ENCODE peak calls at places on chromosomes 12 and 14, in five cellular contexts. E, I, X, V and R are unnamed samples.
A peak's percentile ranks its signal among the peaks of the same experiment; 100 is the strongest.

GRCh38 chr14:70822706-70823185 is 13.4 kb upstream of the MAP3K9 start:
- DNase-seq in X (no peak), I (peak; percentile 2), E (peak; percentile 76), V (peak; percentile 45), R (no peak)

GRCh38 chr14:28780843-28781503 is 14.4 kb downstream of the FOXG1 start:
- DNase-seq in X (no peak), I (no peak), V (no peak), E (no peak), R (no peak)

GRCh38 chr12:720231-720941 is 32.0 kb upstream of the WNK1 start:
- DNase-seq in X (no peak), V (no peak), E (no peak), I (no peak), R (no peak)

GRCh38 chr14:95143813-95144620 is 13.3 kb downstream of the DICER1 start:
- DNase-seq in E (no peak), X (no peak), I (peak; percentile 29), V (no peak), R (no peak)

GRCh38 chr12:90085491-90086274 is 377.0 kb upstream of the ATP2B1 start:
- DNase-seq in X (no peak), I (peak; percentile 82), E (no peak), V (no peak), R (no peak)

GRCh38 chr12:106106892-106107291 is 31.9 kb downstream of the NUAK1 start:
- DNase-seq in X (no peak), V (no peak), E (no peak), I (peak; percentile 58), R (no peak)

GRCh38 chr12:27826076-27826475 is 46.0 kb upstream of the MANSC4 start:
- DNase-seq in I (peak; percentile 47), X (no peak), E (no peak), V (no peak), R (no peak)

GRCh38 chr12:67999244-67999643 is 10.0 kb downstream of the IFNG-AS1 start:
- DNase-seq in E (no peak), V (no peak), I (no peak), X (no peak), R (no peak)

GRCh38 chr14:30243805-30244204 is 315.2 kb upstream of the G2E3 start:
- DNase-seq in V (no peak), I (peak; percentile 85), X (no peak), E (no peak), R (no peak)

GRCh38 chr14:103434868-103435442 is 49.7 kb downstream of the MARK3 start:
- DNase-seq in V (no peak), X (no peak), I (no peak), E (no peak), R (no peak)

GRCh38 chr14:21852061-21852664 is 178.5 kb upstream of the OR4E1 start:
- DNase-seq in E (peak; percentile 54), X (peak; percentile 68), V (no peak), I (peak; percentile 20), R (peak; percentile 39)

GRCh38 chr12:64187794-64188193 is 34.3 kb downstream of the KICS2 start:
- DNase-seq in E (no peak), I (no peak), X (no peak), V (no peak), R (no peak)

GRCh38 chr14:71103662-71104484 is 196.6 kb downstream of the PCNX1 start:
- DNase-seq in V (no peak), E (no peak), X (no peak), I (peak; percentile 80), R (no peak)

GRCh38 chr12:127108360-127109215 is 1158.4 kb upstream of the TMEM132C start:
- DNase-seq in V (peak; percentile 21), E (peak; percentile 29), I (peak; percentile 42), X (peak; percentile 41), R (peak; percentile 42)

GRCh38 chr12:13004368-13004767 is 4.3 kb upstream of the HEBP1 start:
- DNase-seq in V (no peak), I (peak; percentile 36), X (no peak), E (no peak), R (no peak)

GRCh38 chr12:42484996-42485395 is 104.5 kb downstream of the PRICKLE1 start:
- DNase-seq in X (no peak), E (no peak), V (no peak), I (peak; percentile 33), R (no peak)

GRCh38 chr14:93970967-93971634 is 5.3 kb downstream of the ASB2 start:
- DNase-seq in X (peak; percentile 68), I (peak; percentile 18), V (no peak), E (no peak), R (no peak)

GRCh38 chr14:55454264-55455151 is 14.1 kb upstream of the TBPL2 start:
- DNase-seq in X (no peak), V (peak; percentile 66), I (peak; percentile 86), E (no peak), R (peak; percentile 79)

GRCh38 chr12:130775953-130776856 is 60.1 kb upstream of the RIMBP2 start:
- DNase-seq in X (peak; percentile 57), V (peak; percentile 49), E (no peak), I (peak; percentile 88), R (peak; percentile 79)

GRCh38 chr14:102739190-102739469 is 38.1 kb upstream of the TRAF3 start:
- DNase-seq in E (no peak), V (no peak), X (no peak), I (no peak), R (no peak)

GRCh38 chr12:95227818-95228356 is 10.3 kb downstream of the VEZT start:
- DNase-seq in V (no peak), I (no peak), X (no peak), E (no peak), R (no peak)

GRCh38 chr12:130162771-130163460 is 652 bp downstream of the FZD10 start:
- DNase-seq in V (no peak), X (no peak), E (no peak), I (no peak), R (no peak)

GRCh38 chr12:30850684-30851083 is 75.9 kb upstream of the TSPAN11 start:
- DNase-seq in E (no peak), I (no peak), X (no peak), V (no peak), R (no peak)

GRCh38 chr12:113766133-113766879 is 199.8 kb downstream of the RBM19 start:
- DNase-seq in E (no peak), X (no peak), I (no peak), V (no peak), R (no peak)

GRCh38 chr14:98955741-98956070 is 316.3 kb downstream of the BCL11B start:
- DNase-seq in I (no peak), V (no peak), E (no peak), X (no peak), R (no peak)

GRCh38 chr14:92484132-92484823 is 29.3 kb upstream of the RIN3 start:
- DNase-seq in X (no peak), I (no peak), E (no peak), V (no peak), R (peak; percentile 5)

GRCh38 chr14:23076785-23077408 is 18.0 kb downstream of the ACIN1 start:
- DNase-seq in X (no peak), I (peak; percentile 47), V (no peak), E (no peak), R (no peak)

GRCh38 chr12:82329508-82329907 is 28.7 kb downstream of the CCDC59 start:
- DNase-seq in E (no peak), X (no peak), V (no peak), I (no peak), R (no peak)

GRCh38 chr12:42612258-42612608 is 22.7 kb upstream of the PRICKLE1 start:
- DNase-seq in V (no peak), E (no peak), I (no peak), X (no peak), R (no peak)

GRCh38 chr12:84793558-84794367 is 118.8 kb downstream of the SLC6A15 start:
- DNase-seq in V (no peak), I (peak; percentile 23), X (no peak), E (no peak), R (no peak)

GRCh38 chr14:59897757-59898383 is 22.1 kb upstream of the LRRC9 start:
- DNase-seq in I (no peak), V (no peak), X (no peak), E (no peak), R (peak; percentile 29)

GRCh38 chr14:100982764-100983163 is 79.2 kb upstream of the RTL1 start:
- DNase-seq in X (no peak), I (peak; percentile 43), V (no peak), E (no peak), R (no peak)

GRCh38 chr12:96196781-96197180 is 2.6 kb downstream of the ELK3 start:
- DNase-seq in I (peak; percentile 51), X (peak; percentile 48), E (no peak), V (no peak), R (no peak)

GRCh38 chr14:97306133-97306784 is 509.1 kb downstream of the VRK1 start:
- DNase-seq in X (no peak), E (no peak), I (no peak), V (no peak), R (no peak)

GRCh38 chr12:111624540-111624939 is 25.4 kb upstream of the ATXN2 start:
- DNase-seq in V (no peak), I (no peak), X (no peak), E (no peak), R (no peak)
- H3K36me3 ChIP-seq in V (no peaks in the 10 kb centered on the region), I (no peaks in the 10 kb centered on the region), X (no peaks in the 10 kb centered on the region), E (no peaks in the 10 kb centered on the region), R (no peaks in the 10 kb centered on the region)

DNA sequence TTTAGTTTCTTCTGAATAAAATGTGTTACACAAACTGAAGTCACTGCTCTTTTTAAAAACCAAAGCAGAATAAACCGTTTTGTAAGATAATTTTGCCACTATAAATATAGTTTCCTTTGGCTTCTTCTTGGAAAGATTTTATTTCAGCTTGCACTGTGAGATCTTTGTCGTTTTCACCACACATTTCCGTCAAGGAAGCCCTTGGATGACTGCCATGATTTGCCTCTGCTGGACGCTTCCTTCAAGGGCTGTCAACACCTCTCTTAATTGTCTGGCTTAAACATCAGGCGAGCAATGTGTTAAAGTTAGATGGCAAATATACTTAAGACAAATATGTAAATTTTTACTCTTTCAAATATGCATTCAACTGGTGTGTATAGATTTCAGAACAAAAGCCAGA is 624.1 kb downstream of the DIO2 start:
- DNase-seq in V (no peak), I (no peak), E (no peak), X (no peak), R (no peak)
- H3K36me3 ChIP-seq in V (no peaks in the 10 kb centered on the region), I (no peaks in the 10 kb centered on the region), E (no peaks in the 10 kb centered on the region), X (no peaks in the 10 kb centered on the region), R (no peaks in the 10 kb centered on the region)

DNA sequence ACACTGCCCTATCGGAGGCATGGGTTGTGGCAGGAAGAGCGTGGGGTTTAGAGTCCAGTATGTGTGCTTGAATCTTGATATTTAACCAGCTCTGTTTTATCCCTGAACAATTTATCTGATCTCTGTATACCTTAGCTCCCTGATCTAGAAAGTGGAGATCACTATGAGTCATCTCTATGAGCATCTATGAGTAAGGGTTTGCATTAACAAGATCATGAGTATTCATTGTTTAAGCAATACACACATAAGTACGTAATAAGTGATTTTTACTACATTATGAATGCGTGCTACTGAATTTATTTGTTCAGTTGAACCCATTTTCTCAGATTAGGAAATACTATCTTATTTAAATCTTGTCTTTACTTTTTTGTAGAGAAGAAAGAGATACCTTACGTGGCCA is 49.4 kb downstream of the GPATCH2L start:
- DNase-seq in E (no peak), I (peak; percentile 98), V (no peak), X (no peak), R (no peak)
- H3K36me3 ChIP-seq in E (peaks cover 7% of the 10 kb centered on the region), I (peaks cover 15% of the 10 kb centered on the region), V (no peaks in the 10 kb centered on the region), X (peaks cover 24% of the 10 kb centered on the region), R (peaks cover 41% of the 10 kb centered on the region)

DNA sequence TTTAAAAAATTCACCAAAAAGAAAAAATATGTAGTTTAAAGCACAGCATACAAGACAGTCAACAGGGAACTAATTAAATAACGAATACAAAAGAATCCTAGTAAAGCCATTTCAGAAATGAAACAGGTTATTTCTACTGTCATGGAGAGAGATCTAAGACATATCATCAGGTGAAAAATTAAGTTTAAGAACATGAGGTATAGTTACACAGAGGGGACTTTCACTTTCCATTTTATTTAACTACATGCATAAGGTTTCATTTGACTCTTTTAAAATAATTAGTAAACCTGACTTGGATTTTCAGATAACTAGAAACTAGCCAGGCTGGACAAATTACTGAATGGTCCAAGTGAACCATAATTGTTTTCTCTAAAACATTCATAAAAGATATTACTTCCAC is 11.3 kb downstream of the SEC23A start:
- DNase-seq in V (no peak), X (no peak), I (no peak), E (no peak), R (no peak)
- H3K36me3 ChIP-seq in V (no peaks in the 10 kb centered on the region), X (peaks cover 21% of the 10 kb centered on the region), I (peaks cover 40% of the 10 kb centered on the region), E (peaks cover 8% of the 10 kb centered on the region), R (no peaks in the 10 kb centered on the region)